ENCODE peak calls at places on chromosomes 2 and 18, in nine cellular contexts. One of them, this sample, is unnamed.

GRCh38 chr2:28649481-28650260 is 102.0 kb upstream of the PPP1CB start:
- DNase-seq in neural progenitor cell: no peak
- DNase-seq in CD4-positive, alpha-beta memory T cell: no peak
- DNase-seq in fibroblast of lung: no peak
- DNase-seq in CD8-positive, alpha-beta memory T cell: no peak
- DNase-seq in Peyer's patch: no peak
- DNase-seq in SJSA1: peak; percentile 63
- DNase-seq in mammary epithelial cell: peak; percentile 72
- DNase-seq in HAP-1: no peak
- DNase-seq in this sample: no peak

GRCh38 chr2:143730155-143730949 is 601.1 kb downstream of the ARHGAP15 start:
- DNase-seq in neural progenitor cell: no peak
- DNase-seq in CD4-positive, alpha-beta memory T cell: peak; percentile 56
- DNase-seq in fibroblast of lung: peak; percentile 20
- DNase-seq in CD8-positive, alpha-beta memory T cell: no peak
- DNase-seq in Peyer's patch: no peak
- DNase-seq in SJSA1: peak; percentile 46
- DNase-seq in mammary epithelial cell: peak; percentile 65
- DNase-seq in HAP-1: no peak
- DNase-seq in this sample: no peak

GRCh38 chr2:19667536-19667949 is 234.2 kb downstream of the TTC32 start:
- DNase-seq in neural progenitor cell: no peak
- DNase-seq in CD4-positive, alpha-beta memory T cell: no peak
- DNase-seq in fibroblast of lung: no peak
- DNase-seq in CD8-positive, alpha-beta memory T cell: no peak
- DNase-seq in Peyer's patch: no peak
- DNase-seq in SJSA1: no peak
- DNase-seq in mammary epithelial cell: no peak
- DNase-seq in HAP-1: no peak
- DNase-seq in this sample: no peak

GRCh38 chr18:56891870-56892269 is 240.7 kb downstream of the WDR7 start:
- DNase-seq in neural progenitor cell: no peak
- DNase-seq in CD4-positive, alpha-beta memory T cell: no peak
- DNase-seq in fibroblast of lung: no peak
- DNase-seq in CD8-positive, alpha-beta memory T cell: no peak
- DNase-seq in Peyer's patch: no peak
- DNase-seq in SJSA1: peak; percentile 3
- DNase-seq in mammary epithelial cell: no peak
- DNase-seq in HAP-1: no peak
- DNase-seq in this sample: no peak

GRCh38 chr18:69397096-69397495 is 3.6 kb upstream of the DOK6 start:
- DNase-seq in neural progenitor cell: peak; percentile 8
- DNase-seq in CD4-positive, alpha-beta memory T cell: no peak
- DNase-seq in fibroblast of lung: peak; percentile 74
- DNase-seq in CD8-positive, alpha-beta memory T cell: no peak
- DNase-seq in Peyer's patch: no peak
- DNase-seq in SJSA1: no peak
- DNase-seq in mammary epithelial cell: no peak
- DNase-seq in HAP-1: no peak
- DNase-seq in this sample: no peak

GRCh38 chr2:39109543-39109942 is 11.3 kb downstream of the SOS1 start:
- DNase-seq in neural progenitor cell: no peak
- DNase-seq in CD4-positive, alpha-beta memory T cell: no peak
- DNase-seq in fibroblast of lung: no peak
- DNase-seq in CD8-positive, alpha-beta memory T cell: no peak
- DNase-seq in Peyer's patch: no peak
- DNase-seq in SJSA1: no peak
- DNase-seq in mammary epithelial cell: no peak
- DNase-seq in HAP-1: no peak
- DNase-seq in this sample: no peak

GRCh38 chr2:20443276-20443920 is 3.5 kb upstream of the RHOB start:
- DNase-seq in neural progenitor cell: peak; percentile 63
- DNase-seq in CD4-positive, alpha-beta memory T cell: no peak
- DNase-seq in fibroblast of lung: no peak
- DNase-seq in CD8-positive, alpha-beta memory T cell: peak; percentile 40
- DNase-seq in Peyer's patch: no peak
- DNase-seq in SJSA1: peak; percentile 82
- DNase-seq in mammary epithelial cell: no peak
- DNase-seq in HAP-1: peak; percentile 53
- DNase-seq in this sample: no peak

GRCh38 chr18:31657823-31658669 is 26.3 kb downstream of the B4GALT6 start:
- DNase-seq in neural progenitor cell: no peak
- DNase-seq in CD4-positive, alpha-beta memory T cell: no peak
- DNase-seq in fibroblast of lung: no peak
- DNase-seq in CD8-positive, alpha-beta memory T cell: no peak
- DNase-seq in Peyer's patch: no peak
- DNase-seq in SJSA1: no peak
- DNase-seq in mammary epithelial cell: no peak
- DNase-seq in HAP-1: peak; percentile 47
- DNase-seq in this sample: no peak

GRCh38 chr18:73947180-73947989 is 200.2 kb downstream of the FBXO15 start:
- DNase-seq in neural progenitor cell: no peak
- DNase-seq in CD4-positive, alpha-beta memory T cell: no peak
- DNase-seq in fibroblast of lung: peak; percentile 26
- DNase-seq in CD8-positive, alpha-beta memory T cell: no peak
- DNase-seq in Peyer's patch: no peak
- DNase-seq in SJSA1: no peak
- DNase-seq in mammary epithelial cell: no peak
- DNase-seq in HAP-1: no peak
- DNase-seq in this sample: no peak

GRCh38 chr2:65017335-65017734 is 28.1 kb downstream of the SLC1A4 start:
- DNase-seq in neural progenitor cell: peak; percentile 26
- DNase-seq in CD4-positive, alpha-beta memory T cell: no peak
- DNase-seq in fibroblast of lung: no peak
- DNase-seq in CD8-positive, alpha-beta memory T cell: no peak
- DNase-seq in Peyer's patch: no peak
- DNase-seq in SJSA1: no peak
- DNase-seq in mammary epithelial cell: no peak
- DNase-seq in HAP-1: no peak
- DNase-seq in this sample: no peak

GRCh38 chr2:240324312-240325005 is 111.0 kb upstream of the GPC1 start:
- DNase-seq in neural progenitor cell: no peak
- DNase-seq in CD4-positive, alpha-beta memory T cell: no peak
- DNase-seq in fibroblast of lung: no peak
- DNase-seq in CD8-positive, alpha-beta memory T cell: no peak
- DNase-seq in Peyer's patch: no peak
- DNase-seq in SJSA1: no peak
- DNase-seq in mammary epithelial cell: peak; percentile 32
- DNase-seq in HAP-1: no peak
- DNase-seq in this sample: no peak

GRCh38 chr2:145199052-145199451 is 679.1 kb upstream of the ZEB2 start:
- DNase-seq in neural progenitor cell: no peak
- DNase-seq in CD4-positive, alpha-beta memory T cell: no peak
- DNase-seq in fibroblast of lung: no peak
- DNase-seq in CD8-positive, alpha-beta memory T cell: no peak
- DNase-seq in Peyer's patch: no peak
- DNase-seq in SJSA1: no peak
- DNase-seq in mammary epithelial cell: no peak
- DNase-seq in HAP-1: no peak
- DNase-seq in this sample: no peak

GRCh38 chr2:214203744-214204289 is 207.0 kb upstream of the VWC2L start:
- DNase-seq in neural progenitor cell: no peak
- DNase-seq in CD4-positive, alpha-beta memory T cell: no peak
- DNase-seq in fibroblast of lung: peak; percentile 20
- DNase-seq in CD8-positive, alpha-beta memory T cell: no peak
- DNase-seq in Peyer's patch: no peak
- DNase-seq in SJSA1: no peak
- DNase-seq in mammary epithelial cell: peak; percentile 77
- DNase-seq in HAP-1: peak; percentile 18
- DNase-seq in this sample: no peak

GRCh38 chr2:237711458-237712150 is 84.2 kb downstream of the LRRFIP1 start:
- DNase-seq in neural progenitor cell: no peak
- DNase-seq in CD4-positive, alpha-beta memory T cell: no peak
- DNase-seq in fibroblast of lung: no peak
- DNase-seq in CD8-positive, alpha-beta memory T cell: no peak
- DNase-seq in Peyer's patch: no peak
- DNase-seq in SJSA1: no peak
- DNase-seq in mammary epithelial cell: no peak
- DNase-seq in HAP-1: no peak
- DNase-seq in this sample: no peak

GRCh38 chr2:3536682-3537632 is 17.6 kb upstream of the ADI1 start:
- DNase-seq in neural progenitor cell: peak; percentile 51
- DNase-seq in CD4-positive, alpha-beta memory T cell: no peak
- DNase-seq in fibroblast of lung: peak; percentile 62
- DNase-seq in CD8-positive, alpha-beta memory T cell: peak; percentile 16
- DNase-seq in Peyer's patch: no peak
- DNase-seq in SJSA1: peak; percentile 74
- DNase-seq in mammary epithelial cell: peak; percentile 8
- DNase-seq in HAP-1: peak; percentile 67
- DNase-seq in this sample: no peak

GRCh38 chr18:9757851-9758587 is 49.9 kb downstream of the RAB31 start:
- DNase-seq in neural progenitor cell: no peak
- DNase-seq in CD4-positive, alpha-beta memory T cell: no peak
- DNase-seq in fibroblast of lung: peak; percentile 85
- DNase-seq in CD8-positive, alpha-beta memory T cell: no peak
- DNase-seq in Peyer's patch: no peak
- DNase-seq in SJSA1: peak; percentile 41
- DNase-seq in mammary epithelial cell: peak; percentile 22
- DNase-seq in HAP-1: no peak
- DNase-seq in this sample: no peak

GRCh38 chr18:49562481-49563129 is 748 bp downstream of the LIPG start:
- DNase-seq in neural progenitor cell: peak; percentile 64
- DNase-seq in CD4-positive, alpha-beta memory T cell: no peak
- DNase-seq in fibroblast of lung: peak; percentile 45
- DNase-seq in CD8-positive, alpha-beta memory T cell: no peak
- DNase-seq in Peyer's patch: peak; percentile 58
- DNase-seq in SJSA1: no peak
- DNase-seq in mammary epithelial cell: peak; percentile 57
- DNase-seq in HAP-1: peak; percentile 24
- DNase-seq in this sample: no peak

GRCh38 chr2:49210191-49210590 is 55.9 kb upstream of the FSHR start:
- DNase-seq in neural progenitor cell: peak; percentile 43
- DNase-seq in CD4-positive, alpha-beta memory T cell: no peak
- DNase-seq in fibroblast of lung: no peak
- DNase-seq in CD8-positive, alpha-beta memory T cell: no peak
- DNase-seq in Peyer's patch: no peak
- DNase-seq in SJSA1: no peak
- DNase-seq in mammary epithelial cell: no peak
- DNase-seq in HAP-1: peak; percentile 68
- DNase-seq in this sample: no peak

GRCh38 chr2:40844353-40845277 is 392.7 kb upstream of the SLC8A1 start:
- DNase-seq in neural progenitor cell: peak; percentile 57
- DNase-seq in CD4-positive, alpha-beta memory T cell: no peak
- DNase-seq in fibroblast of lung: no peak
- DNase-seq in CD8-positive, alpha-beta memory T cell: no peak
- DNase-seq in Peyer's patch: no peak
- DNase-seq in SJSA1: no peak
- DNase-seq in mammary epithelial cell: peak; percentile 30
- DNase-seq in HAP-1: peak; percentile 26
- DNase-seq in this sample: no peak

GRCh38 chr2:113024730-113025129 is 19.5 kb downstream of the IL36A start:
- DNase-seq in neural progenitor cell: no peak
- DNase-seq in CD4-positive, alpha-beta memory T cell: no peak
- DNase-seq in fibroblast of lung: no peak
- DNase-seq in CD8-positive, alpha-beta memory T cell: no peak
- DNase-seq in Peyer's patch: no peak
- DNase-seq in SJSA1: no peak
- DNase-seq in mammary epithelial cell: no peak
- DNase-seq in HAP-1: no peak
- DNase-seq in this sample: no peak

GRCh38 chr2:113025751-113026150 is 20.5 kb downstream of the IL36A start:
- DNase-seq in neural progenitor cell: no peak
- DNase-seq in CD4-positive, alpha-beta memory T cell: no peak
- DNase-seq in fibroblast of lung: no peak
- DNase-seq in CD8-positive, alpha-beta memory T cell: no peak
- DNase-seq in Peyer's patch: no peak
- DNase-seq in SJSA1: no peak
- DNase-seq in mammary epithelial cell: no peak
- DNase-seq in HAP-1: no peak
- DNase-seq in this sample: no peak

GRCh38 chr2:113032737-113033136 is 19.9 kb downstream of the IL36B start:
- DNase-seq in neural progenitor cell: no peak
- DNase-seq in CD4-positive, alpha-beta memory T cell: no peak
- DNase-seq in fibroblast of lung: no peak
- DNase-seq in CD8-positive, alpha-beta memory T cell: no peak
- DNase-seq in Peyer's patch: no peak
- DNase-seq in SJSA1: no peak
- DNase-seq in mammary epithelial cell: no peak
- DNase-seq in HAP-1: no peak
- DNase-seq in this sample: no peak

GRCh38 chr2:113027691-113028090 is 22.4 kb downstream of the IL36A start:
- DNase-seq in neural progenitor cell: no peak
- DNase-seq in CD4-positive, alpha-beta memory T cell: no peak
- DNase-seq in fibroblast of lung: no peak
- DNase-seq in CD8-positive, alpha-beta memory T cell: no peak
- DNase-seq in Peyer's patch: no peak
- DNase-seq in SJSA1: no peak
- DNase-seq in mammary epithelial cell: no peak
- DNase-seq in HAP-1: no peak
- DNase-seq in this sample: no peak

GRCh38 chr2:113028112-113028511 is 22.9 kb downstream of the IL36A start:
- DNase-seq in neural progenitor cell: no peak
- DNase-seq in CD4-positive, alpha-beta memory T cell: no peak
- DNase-seq in fibroblast of lung: no peak
- DNase-seq in CD8-positive, alpha-beta memory T cell: no peak
- DNase-seq in Peyer's patch: no peak
- DNase-seq in SJSA1: no peak
- DNase-seq in mammary epithelial cell: no peak
- DNase-seq in HAP-1: no peak
- DNase-seq in this sample: no peak
- H3K27me3 ChIP-seq in neural progenitor cell: peaks cover 38% of the 10 kb centered on the region
- H3K27me3 ChIP-seq in CD4-positive, alpha-beta memory T cell: no peaks in the 10 kb centered on the region
- H3K27me3 ChIP-seq in fibroblast of lung: peaks cover 9% of the 10 kb centered on the region
- H3K27me3 ChIP-seq in CD8-positive, alpha-beta memory T cell: no peaks in the 10 kb centered on the region
- H3K27me3 ChIP-seq in Peyer's patch: no peaks in the 10 kb centered on the region
- H3K27me3 ChIP-seq in SJSA1: peaks cover 18% of the 10 kb centered on the region
- H3K27me3 ChIP-seq in mammary epithelial cell: peaks cover 9% of the 10 kb centered on the region
- H3K27me3 ChIP-seq in HAP-1: peaks cover 2% of the 10 kb centered on the region
- H3K27me3 ChIP-seq in this sample: no peaks in the 10 kb centered on the region

GRCh38 chr2:95031726-95032116 is 6.2 kb downstream of the MAL start:
- DNase-seq in neural progenitor cell: no peak
- DNase-seq in CD4-positive, alpha-beta memory T cell: no peak
- DNase-seq in fibroblast of lung: no peak
- DNase-seq in CD8-positive, alpha-beta memory T cell: no peak
- DNase-seq in Peyer's patch: no peak
- DNase-seq in SJSA1: no peak
- DNase-seq in mammary epithelial cell: peak; percentile 26
- DNase-seq in HAP-1: no peak
- DNase-seq in this sample: no peak
- H3K27me3 ChIP-seq in neural progenitor cell: peaks cover 15% of the 10 kb centered on the region
- H3K27me3 ChIP-seq in CD4-positive, alpha-beta memory T cell: no peaks in the 10 kb centered on the region
- H3K27me3 ChIP-seq in fibroblast of lung: peaks cover 11% of the 10 kb centered on the region
- H3K27me3 ChIP-seq in CD8-positive, alpha-beta memory T cell: no peaks in the 10 kb centered on the region
- H3K27me3 ChIP-seq in Peyer's patch: peaks cover 8% of the 10 kb centered on the region
- H3K27me3 ChIP-seq in SJSA1: peaks cover 15% of the 10 kb centered on the region
- H3K27me3 ChIP-seq in mammary epithelial cell: peaks cover 10% of the 10 kb centered on the region
- H3K27me3 ChIP-seq in HAP-1: peaks cover 14% of the 10 kb centered on the region
- H3K27me3 ChIP-seq in this sample: no peaks in the 10 kb centered on the region

GRCh38 chr2:236622201-236622600 is 52.6 kb downstream of the ACKR3 start:
- DNase-seq in neural progenitor cell: no peak
- DNase-seq in CD4-positive, alpha-beta memory T cell: no peak
- DNase-seq in fibroblast of lung: no peak
- DNase-seq in CD8-positive, alpha-beta memory T cell: no peak
- DNase-seq in Peyer's patch: peak; percentile 22
- DNase-seq in SJSA1: no peak
- DNase-seq in mammary epithelial cell: no peak
- DNase-seq in HAP-1: no peak
- DNase-seq in this sample: no peak
- H3K27me3 ChIP-seq in neural progenitor cell: no peaks in the 10 kb centered on the region
- H3K27me3 ChIP-seq in CD4-positive, alpha-beta memory T cell: no peaks in the 10 kb centered on the region
- H3K27me3 ChIP-seq in fibroblast of lung: no peaks in the 10 kb centered on the region
- H3K27me3 ChIP-seq in CD8-positive, alpha-beta memory T cell: no peaks in the 10 kb centered on the region
- H3K27me3 ChIP-seq in Peyer's patch: no peaks in the 10 kb centered on the region
- H3K27me3 ChIP-seq in SJSA1: no peaks in the 10 kb centered on the region
- H3K27me3 ChIP-seq in mammary epithelial cell: no peaks in the 10 kb centered on the region
- H3K27me3 ChIP-seq in HAP-1: no peaks in the 10 kb centered on the region
- H3K27me3 ChIP-seq in this sample: no peaks in the 10 kb centered on the region

GRCh38 chr2:219306047-219306446 is 3.2 kb downstream of the PTPRN start:
- DNase-seq in neural progenitor cell: no peak
- DNase-seq in CD4-positive, alpha-beta memory T cell: no peak
- DNase-seq in fibroblast of lung: no peak
- DNase-seq in CD8-positive, alpha-beta memory T cell: no peak
- DNase-seq in Peyer's patch: no peak
- DNase-seq in SJSA1: no peak
- DNase-seq in mammary epithelial cell: no peak
- DNase-seq in HAP-1: no peak
- DNase-seq in this sample: no peak
- H3K27me3 ChIP-seq in neural progenitor cell: peaks cover 85% of the 10 kb centered on the region
- H3K27me3 ChIP-seq in CD4-positive, alpha-beta memory T cell: peaks cover 14% of the 10 kb centered on the region
- H3K27me3 ChIP-seq in fibroblast of lung: peaks cover 21% of the 10 kb centered on the region
- H3K27me3 ChIP-seq in CD8-positive, alpha-beta memory T cell: peaks cover 28% of the 10 kb centered on the region
- H3K27me3 ChIP-seq in Peyer's patch: peaks cover 15% of the 10 kb centered on the region
- H3K27me3 ChIP-seq in SJSA1: peaks cover 27% of the 10 kb centered on the region
- H3K27me3 ChIP-seq in mammary epithelial cell: peaks cover 8% of the 10 kb centered on the region
- H3K27me3 ChIP-seq in HAP-1: peaks cover 41% of the 10 kb centered on the region
- H3K27me3 ChIP-seq in this sample: peaks cover 29% of the 10 kb centered on the region